ENCODE peak calls at places on chromosomes 5 and 9, in four cellular contexts. One of them, this sample, is unnamed.

GRCh38 chr5:32413466-32414263 is 30.9 kb downstream of the ZFR start:
- DNase-seq in activated CD4-positive, alpha-beta T cell treated with anti-CD3 and anti-CD28 coated beads, Interleukin-2, amount 10 ng/mL, durations not matched to agents 24 days and 14 days: no peak
- DNase-seq in stimulated activated CD8-positive, alpha-beta memory T cell treated with anti-CD3 and anti-CD28 coated beads, Interleukin-4, amount 100 ng/mL, for 24 hours: no peak
- DNase-seq in suprapubic skin: no peak
- DNase-seq in this sample: no peak

GRCh38 chr5:84272776-84273516 is 111.7 kb downstream of the EDIL3 start:
- DNase-seq in suprapubic skin: no peak
- DNase-seq in activated CD4-positive, alpha-beta T cell treated with anti-CD3 and anti-CD28 coated beads, Interleukin-2, amount 10 ng/mL, durations not matched to agents 24 days and 14 days: no peak
- DNase-seq in stimulated activated CD8-positive, alpha-beta memory T cell treated with anti-CD3 and anti-CD28 coated beads, Interleukin-4, amount 100 ng/mL, for 24 hours: no peak
- DNase-seq in this sample: no peak

GRCh38 chr5:171963416-171963815 is 43.0 kb downstream of the FBXW11 start:
- DNase-seq in activated CD4-positive, alpha-beta T cell treated with anti-CD3 and anti-CD28 coated beads, Interleukin-2, amount 10 ng/mL, durations not matched to agents 24 days and 14 days: no peak
- DNase-seq in stimulated activated CD8-positive, alpha-beta memory T cell treated with anti-CD3 and anti-CD28 coated beads, Interleukin-4, amount 100 ng/mL, for 24 hours: no peak
- DNase-seq in suprapubic skin: no peak
- DNase-seq in this sample: no peak

GRCh38 chr5:68544656-68545565 is 329.4 kb downstream of the PIK3R1 start:
- DNase-seq in activated CD4-positive, alpha-beta T cell treated with anti-CD3 and anti-CD28 coated beads, Interleukin-2, amount 10 ng/mL, durations not matched to agents 24 days and 14 days: no peak
- DNase-seq in stimulated activated CD8-positive, alpha-beta memory T cell treated with anti-CD3 and anti-CD28 coated beads, Interleukin-4, amount 100 ng/mL, for 24 hours: no peak
- DNase-seq in suprapubic skin: no peak
- DNase-seq in this sample: no peak

GRCh38 chr5:64315778-64316177 is 150.1 kb downstream of the RNF180 start:
- DNase-seq in suprapubic skin: no peak
- DNase-seq in stimulated activated CD8-positive, alpha-beta memory T cell treated with anti-CD3 and anti-CD28 coated beads, Interleukin-4, amount 100 ng/mL, for 24 hours: no peak
- DNase-seq in activated CD4-positive, alpha-beta T cell treated with anti-CD3 and anti-CD28 coated beads, Interleukin-2, amount 10 ng/mL, durations not matched to agents 24 days and 14 days: no peak
- DNase-seq in this sample: no peak

GRCh38 chr9:137479315-137479861 is 20.3 kb upstream of the NSMF start:
- DNase-seq in activated CD4-positive, alpha-beta T cell treated with anti-CD3 and anti-CD28 coated beads, Interleukin-2, amount 10 ng/mL, durations not matched to agents 24 days and 14 days: no peak
- DNase-seq in stimulated activated CD8-positive, alpha-beta memory T cell treated with anti-CD3 and anti-CD28 coated beads, Interleukin-4, amount 100 ng/mL, for 24 hours: no peak
- DNase-seq in suprapubic skin: no peak
- DNase-seq in this sample: no peak

GRCh38 chr9:74140141-74140540 is 357.0 kb upstream of the RORB start:
- DNase-seq in stimulated activated CD8-positive, alpha-beta memory T cell treated with anti-CD3 and anti-CD28 coated beads, Interleukin-4, amount 100 ng/mL, for 24 hours: no peak
- DNase-seq in suprapubic skin: no peak
- DNase-seq in activated CD4-positive, alpha-beta T cell treated with anti-CD3 and anti-CD28 coated beads, Interleukin-2, amount 10 ng/mL, durations not matched to agents 24 days and 14 days: no peak
- DNase-seq in this sample: no peak

GRCh38 chr9:124698265-124698664 is 72.8 kb downstream of the NR6A1 start:
- DNase-seq in activated CD4-positive, alpha-beta T cell treated with anti-CD3 and anti-CD28 coated beads, Interleukin-2, amount 10 ng/mL, durations not matched to agents 24 days and 14 days: peak; percentile 35
- DNase-seq in suprapubic skin: no peak
- DNase-seq in stimulated activated CD8-positive, alpha-beta memory T cell treated with anti-CD3 and anti-CD28 coated beads, Interleukin-4, amount 100 ng/mL, for 24 hours: no peak
- DNase-seq in this sample: no peak

GRCh38 chr9:137123459-137123819 is 8.9 kb upstream of the DPP7 start:
- DNase-seq in stimulated activated CD8-positive, alpha-beta memory T cell treated with anti-CD3 and anti-CD28 coated beads, Interleukin-4, amount 100 ng/mL, for 24 hours: no peak
- DNase-seq in activated CD4-positive, alpha-beta T cell treated with anti-CD3 and anti-CD28 coated beads, Interleukin-2, amount 10 ng/mL, durations not matched to agents 24 days and 14 days: no peak
- DNase-seq in suprapubic skin: no peak
- DNase-seq in this sample: no peak

GRCh38 chr9:38621434-38622082 is 1.2 kb upstream of the ANKRD18A start:
- DNase-seq in activated CD4-positive, alpha-beta T cell treated with anti-CD3 and anti-CD28 coated beads, Interleukin-2, amount 10 ng/mL, durations not matched to agents 24 days and 14 days: peak; percentile 79
- DNase-seq in suprapubic skin: no peak
- DNase-seq in stimulated activated CD8-positive, alpha-beta memory T cell treated with anti-CD3 and anti-CD28 coated beads, Interleukin-4, amount 100 ng/mL, for 24 hours: peak; percentile 16
- DNase-seq in this sample: no peak

This sample was measured in HL-60.